ENCODE peak calls at places on chromosomes 2 and 18, in nine cellular contexts. C is fibroblast of pulmonary artery; M is neural progenitor cell; U is PC-3; E is stomach; G is SJCRH30; K is CD8-positive, alpha-beta T cell; Y is sigmoid colon; X is transverse colon. F is an unnamed sample.

GRCh38 chr2:9287400-9288059 is 80.9 kb downstream of the ASAP2 start:
- DNase-seq in C (peak), M (no peak), U (peak), E (no peak), G (peak), K (no peak), Y (no peak), X (no peak), F (no peak)

GRCh38 chr2:238104521-238105311 is 4.6 kb downstream of the ESPNL start:
- DNase-seq in C (no peak), M (no peak), U (no peak), E (no peak), G (no peak), K (peak), Y (peak), X (peak), F (no peak)

GRCh38 chr2:55843992-55844345 is 79.6 kb downstream of the EFEMP1 start:
- DNase-seq in C (no peak), M (no peak), U (no peak), E (no peak), G (no peak), K (no peak), Y (no peak), X (no peak), F (no peak)

GRCh38 chr18:63867368-63867767 is 20.1 kb upstream of the SERPINB2 start:
- DNase-seq in C (no peak), M (no peak), U (no peak), E (no peak), G (no peak), K (no peak), Y (no peak), X (no peak), F (no peak)

GRCh38 chr18:64090876-64091275 is 58.0 kb downstream of the LINC00305 start:
- DNase-seq in C (no peak), M (no peak), U (no peak), E (no peak), G (no peak), K (no peak), Y (no peak), X (no peak), F (no peak)

GRCh38 chr18:79684283-79684631 is 4.7 kb downstream of the CTDP1 start:
- DNase-seq in C (no peak), M (no peak), U (no peak), E (no peak), G (no peak), K (no peak), Y (no peak), X (no peak), F (no peak)

GRCh38 chr2:19073522-19073921 is 284.9 kb downstream of the OSR1 start:
- DNase-seq in C (peak), M (peak), U (peak), E (no peak), G (peak), K (no peak), Y (no peak), X (no peak), F (no peak)

GRCh38 chr2:177363332-177363731 is 29.2 kb upstream of the AGPS start:
- DNase-seq in C (peak), M (no peak), U (no peak), E (no peak), G (no peak), K (no peak), Y (no peak), X (no peak), F (no peak)

GRCh38 chr2:129281761-129282160 is 697.7 kb upstream of the RAB6C start:
- DNase-seq in C (no peak), M (no peak), U (no peak), E (no peak), G (no peak), K (no peak), Y (no peak), X (no peak), F (no peak)

GRCh38 chr2:165902929-165903328 is 50.6 kb downstream of the TTC21B start:
- DNase-seq in C (peak), M (no peak), U (no peak), E (no peak), G (no peak), K (no peak), Y (no peak), X (no peak), F (no peak)

GRCh38 chr2:37877457-37878315 is 47.4 kb upstream of the RMDN2 start:
- DNase-seq in C (peak), M (peak), U (peak), E (no peak), G (peak), K (no peak), Y (no peak), X (no peak), F (peak)

GRCh38 chr2:148244593-148245292 is 223.9 kb downstream of the MBD5 start:
- DNase-seq in C (peak), M (no peak), U (peak), E (no peak), G (no peak), K (no peak), Y (no peak), X (no peak), F (no peak)

GRCh38 chr2:229249536-229249935 is 21.6 kb downstream of the PID1 start:
- DNase-seq in C (no peak), M (no peak), U (no peak), E (no peak), G (no peak), K (no peak), Y (no peak), X (no peak), F (no peak)

GRCh38 chr2:142582317-142582716 is 295.1 kb upstream of the KYNU start:
- DNase-seq in C (no peak), M (no peak), U (no peak), E (no peak), G (no peak), K (no peak), Y (no peak), X (no peak), F (no peak)

DNA sequence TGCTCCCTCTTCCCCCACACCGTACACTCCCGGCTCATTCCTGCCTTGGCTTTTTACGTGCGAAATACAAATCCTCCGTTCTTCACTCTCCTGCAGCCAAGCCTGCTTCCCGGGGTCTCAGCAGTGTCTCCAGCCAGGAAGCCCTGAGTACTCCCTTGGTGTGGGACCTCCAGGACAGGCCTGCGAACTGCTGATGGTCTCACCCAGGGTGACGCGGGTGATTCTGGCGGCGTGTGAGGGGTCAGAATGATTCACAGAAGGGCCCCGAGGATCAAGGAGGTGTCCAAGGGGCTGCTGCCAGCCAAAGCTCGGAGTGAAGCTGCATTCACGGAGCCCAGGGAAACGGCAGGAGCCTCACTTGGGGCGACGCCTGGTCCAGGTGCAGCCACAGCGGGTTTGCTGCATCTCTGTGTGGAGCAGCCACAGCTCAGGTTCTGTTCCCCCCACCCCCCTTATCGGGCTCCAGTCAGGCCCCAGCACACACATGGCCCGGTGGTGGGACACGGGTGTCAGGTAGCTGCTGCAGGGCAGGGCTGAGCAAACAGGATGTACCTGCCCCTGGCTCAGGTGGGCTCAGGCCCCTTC is 337.7 kb upstream of the MYT1L start:
- DNase-seq in C (no peak), M (no peak), U (no peak), E (no peak), G (no peak), K (no peak), Y (peak), X (no peak), F (no peak)
- H3K4me3 ChIP-seq in C (no peak), M (no peak), U (no peak), E (no peak), G (no peak), K (no peak), Y (no peak), X (no peak), F (no peak)

GRCh38 chr2:191803007-191803406 is 43.9 kb downstream of the CAVIN2 start:
- DNase-seq in C (no peak), M (no peak), U (no peak), E (no peak), G (no peak), K (no peak), Y (no peak), X (no peak), F (no peak)

GRCh38 chr2:191797937-191798873 is 48.7 kb downstream of the CAVIN2 start:
- DNase-seq in C (no peak), M (no peak), U (no peak), E (no peak), G (no peak), K (no peak), Y (no peak), X (no peak), F (no peak)

GRCh38 chr2:191800874-191801273 is 46.0 kb downstream of the CAVIN2 start:
- DNase-seq in C (peak), M (no peak), U (peak), E (no peak), G (no peak), K (no peak), Y (no peak), X (no peak), F (no peak)

GRCh38 chr2:191802180-191802579 is 44.7 kb downstream of the CAVIN2 start:
- DNase-seq in C (no peak), M (no peak), U (no peak), E (no peak), G (no peak), K (no peak), Y (no peak), X (no peak), F (no peak)

GRCh38 chr2:191799526-191799925 is 47.4 kb downstream of the CAVIN2 start:
- DNase-seq in C (no peak), M (no peak), U (no peak), E (no peak), G (no peak), K (no peak), Y (no peak), X (no peak), F (no peak)
- H3K4me3 ChIP-seq in C (no peak), M (no peak), U (no peak), E (no peak), G (no peak), K (no peak), Y (no peak), X (no peak), F (no peak)

GRCh38 chr2:226796840-226797288 is 2.8 kb downstream of the IRS1 start:
- DNase-seq in C (peak), M (no peak), U (peak), E (peak), G (no peak), K (no peak), Y (peak), X (peak), F (no peak)
- H3K4me3 ChIP-seq in C (peak), M (no peak), U (peak), E (peak), G (no peak), K (no peak), Y (peak), X (peak), F (no peak)

GRCh38 chr2:43675646-43676321 is 445 bp downstream of the C1GALT1C1L start:
- DNase-seq in C (no peak), M (no peak), U (no peak), E (no peak), G (no peak), K (no peak), Y (no peak), X (no peak), F (no peak)

GRCh38 chr2:43676322-43677050 is at the start of gene C1GALT1C1L:
- DNase-seq in C (peak), M (no peak), U (no peak), E (peak), G (peak), K (peak), Y (peak), X (peak), F (no peak)
- H3K4me3 ChIP-seq in C (peak), M (no peak), U (no peak), E (peak), G (peak), K (peak), Y (peak), X (peak), F (no peak)

GRCh38 chr2:81195017-81195773 is 890.6 kb upstream of the LRRTM1 start:
- DNase-seq in C (no peak), M (no peak), U (no peak), E (no peak), G (no peak), K (no peak), Y (no peak), X (no peak), F (no peak)
- H3K4me3 ChIP-seq in C (no peak), M (no peak), U (no peak), E (no peak), G (no peak), K (no peak), Y (no peak), X (no peak), F (no peak)

F was measured in CD4-positive, CD25-positive, alpha-beta regulatory T cell.